ENCODE peak calls at places on chromosomes 7 and 10, in eight cellular contexts. One of them, this sample, is unnamed.

GRCh38 chr7:72751978-72752377 is 76.0 kb downstream of the TYW1B start:
- DNase-seq in breast epithelium: no peak
- DNase-seq in left ventricle myocardium inferior: no peak
- DNase-seq in suprapubic skin: no peak
- DNase-seq in aorta: no peak
- DNase-seq in pancreas: no peak
- DNase-seq in mammary epithelial cell: no peak
- DNase-seq in heart right ventricle: no peak
- DNase-seq in this sample: no peak

GRCh38 chr7:122304996-122305421 is 459 bp upstream of the FEZF1 start:
- DNase-seq in breast epithelium: no peak
- DNase-seq in left ventricle myocardium inferior: no peak
- DNase-seq in suprapubic skin: no peak
- DNase-seq in aorta: no peak
- DNase-seq in pancreas: peak; percentile 52
- DNase-seq in mammary epithelial cell: no peak
- DNase-seq in heart right ventricle: no peak
- DNase-seq in this sample: no peak

GRCh38 chr10:60541461-60541860 is 151.8 kb upstream of the ANK3 start:
- DNase-seq in breast epithelium: no peak
- DNase-seq in left ventricle myocardium inferior: no peak
- DNase-seq in suprapubic skin: no peak
- DNase-seq in aorta: no peak
- DNase-seq in pancreas: no peak
- DNase-seq in mammary epithelial cell: no peak
- DNase-seq in heart right ventricle: no peak
- DNase-seq in this sample: no peak

GRCh38 chr7:35599061-35599460 is 95.9 kb downstream of the HERPUD2 start:
- DNase-seq in breast epithelium: no peak
- DNase-seq in left ventricle myocardium inferior: no peak
- DNase-seq in suprapubic skin: no peak
- DNase-seq in aorta: no peak
- DNase-seq in pancreas: no peak
- DNase-seq in mammary epithelial cell: no peak
- DNase-seq in heart right ventricle: no peak
- DNase-seq in this sample: no peak

GRCh38 chr7:1639578-1640175 is 30.4 kb upstream of the ELFN1 start:
- DNase-seq in breast epithelium: no peak
- DNase-seq in left ventricle myocardium inferior: peak; percentile 6
- DNase-seq in suprapubic skin: no peak
- DNase-seq in aorta: no peak
- DNase-seq in pancreas: no peak
- DNase-seq in mammary epithelial cell: no peak
- DNase-seq in heart right ventricle: no peak
- DNase-seq in this sample: no peak

GRCh38 chr10:88065384-88066049 is 202.1 kb downstream of the PTEN start:
- DNase-seq in breast epithelium: no peak
- DNase-seq in left ventricle myocardium inferior: no peak
- DNase-seq in suprapubic skin: no peak
- DNase-seq in aorta: no peak
- DNase-seq in pancreas: no peak
- DNase-seq in mammary epithelial cell: no peak
- DNase-seq in heart right ventricle: no peak
- DNase-seq in this sample: no peak

GRCh38 chr7:107597582-107597916 is 17.5 kb downstream of the BCAP29 start:
- DNase-seq in breast epithelium: no peak
- DNase-seq in left ventricle myocardium inferior: no peak
- DNase-seq in suprapubic skin: no peak
- DNase-seq in aorta: no peak
- DNase-seq in pancreas: no peak
- DNase-seq in mammary epithelial cell: no peak
- DNase-seq in heart right ventricle: no peak
- DNase-seq in this sample: no peak

GRCh38 chr7:50363327-50364060 is 59.0 kb downstream of the IKZF1 start:
- DNase-seq in breast epithelium: no peak
- DNase-seq in left ventricle myocardium inferior: no peak
- DNase-seq in suprapubic skin: no peak
- DNase-seq in aorta: no peak
- DNase-seq in pancreas: no peak
- DNase-seq in mammary epithelial cell: no peak
- DNase-seq in heart right ventricle: no peak
- DNase-seq in this sample: no peak

GRCh38 chr10:99451981-99452380 is 21.6 kb upstream of the GOT1 start:
- DNase-seq in breast epithelium: no peak
- DNase-seq in left ventricle myocardium inferior: no peak
- DNase-seq in suprapubic skin: no peak
- DNase-seq in aorta: no peak
- DNase-seq in pancreas: no peak
- DNase-seq in mammary epithelial cell: no peak
- DNase-seq in heart right ventricle: no peak
- DNase-seq in this sample: no peak

GRCh38 chr10:113297226-113297625 is 255.6 kb upstream of the HABP2 start:
- DNase-seq in breast epithelium: peak; percentile 47
- DNase-seq in left ventricle myocardium inferior: no peak
- DNase-seq in suprapubic skin: no peak
- DNase-seq in aorta: no peak
- DNase-seq in pancreas: no peak
- DNase-seq in mammary epithelial cell: no peak
- DNase-seq in heart right ventricle: no peak
- DNase-seq in this sample: no peak

GRCh38 chr10:28457110-28457509 is 75.8 kb upstream of the WAC start:
- DNase-seq in breast epithelium: no peak
- DNase-seq in left ventricle myocardium inferior: no peak
- DNase-seq in suprapubic skin: no peak
- DNase-seq in aorta: no peak
- DNase-seq in pancreas: no peak
- DNase-seq in mammary epithelial cell: no peak
- DNase-seq in heart right ventricle: no peak
- DNase-seq in this sample: no peak

GRCh38 chr10:28449382-28449781 is 83.5 kb upstream of the WAC start:
- DNase-seq in breast epithelium: no peak
- DNase-seq in left ventricle myocardium inferior: no peak
- DNase-seq in suprapubic skin: no peak
- DNase-seq in aorta: no peak
- DNase-seq in pancreas: no peak
- DNase-seq in mammary epithelial cell: no peak
- DNase-seq in heart right ventricle: no peak
- DNase-seq in this sample: no peak

GRCh38 chr10:28459453-28460144 is 73.3 kb upstream of the WAC start:
- DNase-seq in breast epithelium: no peak
- DNase-seq in left ventricle myocardium inferior: no peak
- DNase-seq in suprapubic skin: no peak
- DNase-seq in aorta: no peak
- DNase-seq in pancreas: no peak
- DNase-seq in mammary epithelial cell: no peak
- DNase-seq in heart right ventricle: no peak
- DNase-seq in this sample: no peak

DNA sequence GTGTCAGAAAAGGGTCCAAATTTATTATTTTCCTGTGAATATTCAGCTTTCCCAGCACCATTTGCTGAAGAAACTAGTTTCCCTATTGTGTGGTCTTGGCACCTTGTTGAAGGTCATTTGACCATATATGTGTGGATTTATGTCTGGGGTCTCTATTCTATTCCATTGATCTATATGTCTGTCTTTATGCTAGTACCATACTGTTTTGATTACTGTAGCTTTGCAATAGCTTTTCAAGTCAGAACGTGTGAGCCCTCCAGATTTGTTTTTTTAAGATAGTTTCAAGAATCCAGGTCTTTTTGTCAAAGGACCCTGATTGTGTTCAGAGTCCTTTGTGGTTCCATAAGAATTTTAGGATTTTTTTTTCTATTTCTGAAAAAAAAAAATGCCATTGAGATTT is 79.0 kb upstream of the WAC start:
- DNase-seq in breast epithelium: no peak
- DNase-seq in left ventricle myocardium inferior: no peak
- DNase-seq in suprapubic skin: no peak
- DNase-seq in aorta: no peak
- DNase-seq in pancreas: no peak
- DNase-seq in mammary epithelial cell: no peak
- DNase-seq in heart right ventricle: no peak
- DNase-seq in this sample: no peak
- H3K4me3 ChIP-seq in breast epithelium: no peak overlapping the region
- H3K4me3 ChIP-seq in left ventricle myocardium inferior: no peak overlapping the region
- H3K4me3 ChIP-seq in suprapubic skin: no peak overlapping the region
- H3K4me3 ChIP-seq in aorta: no peak overlapping the region
- H3K4me3 ChIP-seq in pancreas: no peak overlapping the region
- H3K4me3 ChIP-seq in mammary epithelial cell: no peak overlapping the region
- H3K4me3 ChIP-seq in heart right ventricle: no peak overlapping the region
- H3K4me3 ChIP-seq in this sample: no peak overlapping the region

GRCh38 chr10:34403512-34403911 is 411.6 kb downstream of the PARD3 start:
- DNase-seq in breast epithelium: no peak
- DNase-seq in left ventricle myocardium inferior: no peak
- DNase-seq in suprapubic skin: no peak
- DNase-seq in aorta: no peak
- DNase-seq in pancreas: no peak
- DNase-seq in mammary epithelial cell: peak; percentile 1
- DNase-seq in heart right ventricle: no peak
- DNase-seq in this sample: no peak
- H3K4me3 ChIP-seq in breast epithelium: no peak overlapping the region
- H3K4me3 ChIP-seq in left ventricle myocardium inferior: no peak overlapping the region
- H3K4me3 ChIP-seq in suprapubic skin: no peak overlapping the region
- H3K4me3 ChIP-seq in aorta: no peak overlapping the region
- H3K4me3 ChIP-seq in pancreas: no peak overlapping the region
- H3K4me3 ChIP-seq in mammary epithelial cell: no peak overlapping the region
- H3K4me3 ChIP-seq in heart right ventricle: no peak overlapping the region
- H3K4me3 ChIP-seq in this sample: no peak overlapping the region

DNA sequence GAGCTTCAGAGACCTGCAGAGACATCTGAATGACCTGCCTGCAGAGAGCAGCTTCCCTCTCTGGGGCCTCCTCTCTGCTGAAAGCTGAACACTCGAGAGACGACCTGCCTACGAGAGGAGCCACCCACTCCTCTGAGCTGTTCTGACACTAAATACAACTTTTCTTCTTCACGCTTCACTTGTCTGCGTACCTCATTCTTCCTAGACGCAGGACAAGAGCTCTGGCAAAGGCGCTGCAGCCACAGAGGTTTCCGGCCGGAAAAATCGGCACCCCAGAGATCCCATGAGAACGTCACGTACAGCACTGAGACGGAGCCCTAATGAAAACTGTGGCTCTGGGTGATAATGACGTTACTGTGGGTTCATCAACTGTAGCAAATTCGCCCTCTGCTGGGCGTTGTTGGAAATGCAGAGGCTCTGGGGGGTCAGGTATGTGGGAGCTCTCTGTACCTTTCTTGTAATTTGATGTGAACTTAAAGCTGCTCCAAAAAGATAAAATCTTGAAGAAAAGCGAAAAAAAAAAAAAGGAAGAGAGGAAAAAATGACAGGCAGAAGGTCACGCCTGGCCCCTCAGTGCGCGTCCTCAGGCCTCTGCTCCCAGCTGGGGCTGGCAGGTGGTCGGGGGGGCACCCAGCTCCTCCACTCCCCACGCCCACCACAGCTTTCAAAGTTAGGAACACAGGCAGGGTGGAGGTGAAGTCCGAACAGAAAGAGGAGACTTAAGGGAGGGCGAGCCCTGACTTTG is 120.7 kb downstream of the DYNC2I1 start:
- DNase-seq in breast epithelium: peak; percentile 86
- DNase-seq in left ventricle myocardium inferior: peak; percentile 82
- DNase-seq in suprapubic skin: peak; percentile 89
- DNase-seq in aorta: peak; percentile 86
- DNase-seq in pancreas: peak; percentile 98
- DNase-seq in mammary epithelial cell: peak; percentile 63
- DNase-seq in heart right ventricle: peak; percentile 82
- DNase-seq in this sample: peak; percentile 78
- H3K4me3 ChIP-seq in breast epithelium: peak overlapping the region; percentile 33
- H3K4me3 ChIP-seq in left ventricle myocardium inferior: peak overlapping the region; percentile 54
- H3K4me3 ChIP-seq in suprapubic skin: peak overlapping the region; percentile 41
- H3K4me3 ChIP-seq in aorta: no peak overlapping the region
- H3K4me3 ChIP-seq in pancreas: no peak overlapping the region
- H3K4me3 ChIP-seq in mammary epithelial cell: peak overlapping the region; percentile 14
- H3K4me3 ChIP-seq in heart right ventricle: peak overlapping the region; percentile 44
- H3K4me3 ChIP-seq in this sample: no peak overlapping the region

GRCh38 chr7:101995121-101995520 is 177.7 kb downstream of the CUX1 start:
- DNase-seq in breast epithelium: no peak
- DNase-seq in left ventricle myocardium inferior: no peak
- DNase-seq in suprapubic skin: no peak
- DNase-seq in aorta: no peak
- DNase-seq in pancreas: no peak
- DNase-seq in mammary epithelial cell: no peak
- DNase-seq in heart right ventricle: no peak
- DNase-seq in this sample: no peak

GRCh38 chr7:101996131-101996691 is 178.8 kb downstream of the CUX1 start:
- DNase-seq in breast epithelium: no peak
- DNase-seq in left ventricle myocardium inferior: no peak
- DNase-seq in suprapubic skin: no peak
- DNase-seq in aorta: no peak
- DNase-seq in pancreas: no peak
- DNase-seq in mammary epithelial cell: no peak
- DNase-seq in heart right ventricle: no peak
- DNase-seq in this sample: no peak

GRCh38 chr7:101990811-101991418 is 173.5 kb downstream of the CUX1 start:
- DNase-seq in breast epithelium: no peak
- DNase-seq in left ventricle myocardium inferior: no peak
- DNase-seq in suprapubic skin: no peak
- DNase-seq in aorta: no peak
- DNase-seq in pancreas: no peak
- DNase-seq in mammary epithelial cell: no peak
- DNase-seq in heart right ventricle: no peak
- DNase-seq in this sample: no peak

GRCh38 chr7:101991860-101992259 is 174.4 kb downstream of the CUX1 start:
- DNase-seq in breast epithelium: no peak
- DNase-seq in left ventricle myocardium inferior: no peak
- DNase-seq in suprapubic skin: no peak
- DNase-seq in aorta: no peak
- DNase-seq in pancreas: no peak
- DNase-seq in mammary epithelial cell: no peak
- DNase-seq in heart right ventricle: no peak
- DNase-seq in this sample: no peak

GRCh38 chr7:101993311-101993710 is 175.9 kb downstream of the CUX1 start:
- DNase-seq in breast epithelium: no peak
- DNase-seq in left ventricle myocardium inferior: no peak
- DNase-seq in suprapubic skin: no peak
- DNase-seq in aorta: no peak
- DNase-seq in pancreas: no peak
- DNase-seq in mammary epithelial cell: no peak
- DNase-seq in heart right ventricle: no peak
- DNase-seq in this sample: no peak
- H3K4me3 ChIP-seq in breast epithelium: no peak overlapping the region
- H3K4me3 ChIP-seq in left ventricle myocardium inferior: no peak overlapping the region
- H3K4me3 ChIP-seq in suprapubic skin: no peak overlapping the region
- H3K4me3 ChIP-seq in aorta: no peak overlapping the region
- H3K4me3 ChIP-seq in pancreas: no peak overlapping the region
- H3K4me3 ChIP-seq in mammary epithelial cell: no peak overlapping the region
- H3K4me3 ChIP-seq in heart right ventricle: no peak overlapping the region
- H3K4me3 ChIP-seq in this sample: no peak overlapping the region

GRCh38 chr7:47466832-47467231 is 115.1 kb downstream of the TNS3 start:
- DNase-seq in breast epithelium: no peak
- DNase-seq in left ventricle myocardium inferior: no peak
- DNase-seq in suprapubic skin: no peak
- DNase-seq in aorta: no peak
- DNase-seq in pancreas: no peak
- DNase-seq in mammary epithelial cell: no peak
- DNase-seq in heart right ventricle: no peak
- DNase-seq in this sample: no peak
- H3K4me3 ChIP-seq in breast epithelium: no peak overlapping the region
- H3K4me3 ChIP-seq in left ventricle myocardium inferior: no peak overlapping the region
- H3K4me3 ChIP-seq in suprapubic skin: no peak overlapping the region
- H3K4me3 ChIP-seq in aorta: no peak overlapping the region
- H3K4me3 ChIP-seq in pancreas: no peak overlapping the region
- H3K4me3 ChIP-seq in mammary epithelial cell: no peak overlapping the region
- H3K4me3 ChIP-seq in heart right ventricle: no peak overlapping the region
- H3K4me3 ChIP-seq in this sample: no peak overlapping the region

This sample was measured in adrenal gland.